ENCODE peak calls at places on chromosomes 11 and 22, in six cellular contexts. One of them, this sample, is unnamed.
A peak's percentile ranks its signal among the peaks of the same experiment; 100 is the strongest.

GRCh38 chr22:46292173-46292572 is 4.5 kb upstream of the GTSE1 start:
- DNase-seq in HepG2: no peak
- DNase-seq in GM12878: no peak
- DNase-seq in HEK293T: no peak
- DNase-seq in H1: no peak
- DNase-seq in WTC11: no peak
- DNase-seq in this sample: no peak

GRCh38 chr22:26610072-26610958 is 7.5 kb downstream of the CRYBB1 start:
- DNase-seq in HEK293T: no peak
- DNase-seq in WTC11: no peak
- DNase-seq in HepG2: no peak
- DNase-seq in H1: no peak
- DNase-seq in GM12878: peak; percentile 93
- DNase-seq in this sample: no peak

GRCh38 chr11:3077846-3078440 is 20.7 kb upstream of the CARS1 start:
- DNase-seq in HEK293T: no peak
- DNase-seq in HepG2: no peak
- DNase-seq in GM12878: no peak
- DNase-seq in H1: no peak
- DNase-seq in WTC11: no peak
- DNase-seq in this sample: no peak

GRCh38 chr22:36797988-36798670 is 18.7 kb downstream of the PVALB start:
- DNase-seq in H1: no peak
- DNase-seq in WTC11: no peak
- DNase-seq in HEK293T: no peak
- DNase-seq in GM12878: no peak
- DNase-seq in HepG2: no peak
- DNase-seq in this sample: no peak

GRCh38 chr11:70509476-70509875 is 111.1 kb downstream of the CTTN start:
- DNase-seq in H1: no peak
- DNase-seq in HepG2: no peak
- DNase-seq in GM12878: no peak
- DNase-seq in HEK293T: no peak
- DNase-seq in WTC11: no peak
- DNase-seq in this sample: no peak

GRCh38 chr11:45184640-45185039 is 38.2 kb downstream of the PRDM11 start:
- DNase-seq in HepG2: no peak
- DNase-seq in HEK293T: no peak
- DNase-seq in H1: no peak
- DNase-seq in GM12878: no peak
- DNase-seq in WTC11: no peak
- DNase-seq in this sample: no peak

GRCh38 chr11:83818349-83818748 is 532.2 kb upstream of the CCDC90B start:
- DNase-seq in HepG2: no peak
- DNase-seq in H1: no peak
- DNase-seq in GM12878: no peak
- DNase-seq in HEK293T: no peak
- DNase-seq in WTC11: no peak
- DNase-seq in this sample: no peak

GRCh38 chr11:17767301-17767885 is 32.8 kb downstream of the KCNC1 start:
- DNase-seq in H1: no peak
- DNase-seq in WTC11: no peak
- DNase-seq in HepG2: no peak
- DNase-seq in GM12878: no peak
- DNase-seq in HEK293T: no peak
- DNase-seq in this sample: no peak

GRCh38 chr22:44289429-44290171 is 23.2 kb downstream of the SHISAL1 start:
- DNase-seq in HepG2: no peak
- DNase-seq in HEK293T: no peak
- DNase-seq in H1: no peak
- DNase-seq in WTC11: no peak
- DNase-seq in GM12878: no peak
- DNase-seq in this sample: no peak

GRCh38 chr11:76385903-76386302 is 4.8 kb downstream of the GVQW3 start:
- DNase-seq in HEK293T: no peak
- DNase-seq in H1: peak; percentile 2
- DNase-seq in WTC11: no peak
- DNase-seq in HepG2: peak; percentile 78
- DNase-seq in GM12878: no peak
- DNase-seq in this sample: no peak

GRCh38 chr22:47300698-47301405 is 538.4 kb downstream of the TBC1D22A start:
- DNase-seq in HepG2: no peak
- DNase-seq in H1: no peak
- DNase-seq in GM12878: no peak
- DNase-seq in HEK293T: no peak
- DNase-seq in WTC11: no peak
- DNase-seq in this sample: no peak

GRCh38 chr22:19807161-19807913 is 46.8 kb downstream of the TBX1 start:
- DNase-seq in WTC11: peak; percentile 10
- DNase-seq in H1: no peak
- DNase-seq in GM12878: no peak
- DNase-seq in HEK293T: no peak
- DNase-seq in HepG2: no peak
- DNase-seq in this sample: no peak

GRCh38 chr11:90426442-90426841 is 203.6 kb upstream of the CHORDC1 start:
- DNase-seq in HepG2: no peak
- DNase-seq in WTC11: no peak
- DNase-seq in GM12878: no peak
- DNase-seq in H1: no peak
- DNase-seq in HEK293T: no peak
- DNase-seq in this sample: no peak

GRCh38 chr22:45742866-45743450 is 71.3 kb downstream of the ATXN10 start:
- DNase-seq in HEK293T: no peak
- DNase-seq in GM12878: no peak
- DNase-seq in H1: no peak
- DNase-seq in WTC11: no peak
- DNase-seq in HepG2: peak; percentile 96
- DNase-seq in this sample: no peak

GRCh38 chr11:119537641-119538253 is 114.8 kb upstream of the THY1 start:
- DNase-seq in HEK293T: no peak
- DNase-seq in WTC11: no peak
- DNase-seq in GM12878: no peak
- DNase-seq in H1: no peak
- DNase-seq in HepG2: no peak
- DNase-seq in this sample: no peak

GRCh38 chr11:82980292-82980691 is 78.8 kb downstream of the DDIAS start:
- DNase-seq in HEK293T: no peak
- DNase-seq in HepG2: no peak
- DNase-seq in WTC11: no peak
- DNase-seq in GM12878: no peak
- DNase-seq in H1: no peak
- DNase-seq in this sample: peak; percentile 13

GRCh38 chr22:46196268-46196667 is 45.9 kb downstream of the PPARA start:
- DNase-seq in HepG2: no peak
- DNase-seq in H1: no peak
- DNase-seq in GM12878: no peak
- DNase-seq in HEK293T: no peak
- DNase-seq in WTC11: no peak
- DNase-seq in this sample: no peak

GRCh38 chr22:46029574-46030200 is 52.7 kb upstream of the WNT7B start:
- DNase-seq in HEK293T: no peak
- DNase-seq in WTC11: peak; percentile 4
- DNase-seq in GM12878: no peak
- DNase-seq in HepG2: no peak
- DNase-seq in H1: no peak
- DNase-seq in this sample: no peak

GRCh38 chr11:121933294-121933693 is 182.7 kb downstream of the BLID start:
- DNase-seq in WTC11: peak; percentile 13
- DNase-seq in HEK293T: no peak
- DNase-seq in HepG2: no peak
- DNase-seq in GM12878: no peak
- DNase-seq in H1: no peak
- DNase-seq in this sample: no peak

GRCh38 chr11:32033491-32033890 is 57.4 kb upstream of the RCN1 start:
- DNase-seq in HepG2: no peak
- DNase-seq in H1: no peak
- DNase-seq in GM12878: no peak
- DNase-seq in HEK293T: no peak
- DNase-seq in WTC11: no peak
- DNase-seq in this sample: no peak

GRCh38 chr22:28885939-28886338 is 2.6 kb downstream of the ZNRF3 start:
- DNase-seq in H1: no peak
- DNase-seq in HepG2: peak; percentile 79
- DNase-seq in WTC11: no peak
- DNase-seq in HEK293T: no peak
- DNase-seq in GM12878: no peak
- DNase-seq in this sample: no peak

GRCh38 chr22:43922123-43922522 is 1.5 kb upstream of the PNPLA3 start:
- DNase-seq in H1: no peak
- DNase-seq in HepG2: peak; percentile 57
- DNase-seq in WTC11: peak; percentile 23
- DNase-seq in GM12878: no peak
- DNase-seq in HEK293T: no peak
- DNase-seq in this sample: no peak

GRCh38 chr22:32020117-32020516 is 22.9 kb upstream of the SLC5A1 start:
- DNase-seq in WTC11: no peak
- DNase-seq in HEK293T: no peak
- DNase-seq in H1: no peak
- DNase-seq in GM12878: no peak
- DNase-seq in HepG2: peak; percentile 5
- DNase-seq in this sample: peak; percentile 51

GRCh38 chr22:48488611-48489456 is 1338.8 kb downstream of the BRD1 start:
- DNase-seq in H1: no peak
- DNase-seq in WTC11: peak; percentile 72
- DNase-seq in GM12878: no peak
- DNase-seq in HepG2: no peak
- DNase-seq in HEK293T: no peak
- DNase-seq in this sample: no peak

GRCh38 chr22:49865156-49865555 is 11.5 kb downstream of the ZBED4 start:
- DNase-seq in H1: no peak
- DNase-seq in HepG2: no peak
- DNase-seq in WTC11: no peak
- DNase-seq in GM12878: no peak
- DNase-seq in HEK293T: no peak
- DNase-seq in this sample: no peak

GRCh38 chr22:49862408-49862776 is 8.7 kb downstream of the ZBED4 start:
- DNase-seq in HEK293T: no peak
- DNase-seq in GM12878: no peak
- DNase-seq in HepG2: no peak
- DNase-seq in WTC11: no peak
- DNase-seq in H1: no peak
- DNase-seq in this sample: no peak

GRCh38 chr22:49858827-49859226 is 5.2 kb downstream of the ZBED4 start:
- DNase-seq in HEK293T: no peak
- DNase-seq in HepG2: no peak
- DNase-seq in WTC11: no peak
- DNase-seq in GM12878: no peak
- DNase-seq in H1: no peak
- DNase-seq in this sample: no peak

GRCh38 chr22:49863936-49864335 is 10.3 kb downstream of the ZBED4 start:
- DNase-seq in GM12878: no peak
- DNase-seq in WTC11: no peak
- DNase-seq in HEK293T: no peak
- DNase-seq in H1: no peak
- DNase-seq in HepG2: no peak
- DNase-seq in this sample: no peak

GRCh38 chr22:49861642-49862407 is 8.2 kb downstream of the ZBED4 start:
- DNase-seq in HepG2: no peak
- DNase-seq in GM12878: no peak
- DNase-seq in WTC11: no peak
- DNase-seq in HEK293T: no peak
- DNase-seq in H1: no peak
- DNase-seq in this sample: no peak
- TF ChIP-seq SP1 in HepG2: no peak
- TF ChIP-seq SP1 in GM12878: no peak
- TF ChIP-seq SP1 in WTC11: no peak
- TF ChIP-seq SP1 in HEK293T: no peak
- TF ChIP-seq SP1 in H1: no peak
- TF ChIP-seq SP1 in this sample: no peak

GRCh38 chr11:6640036-6640984 is 15.3 kb downstream of the DCHS1 start:
- DNase-seq in GM12878: no peak
- DNase-seq in H1: no peak
- DNase-seq in HEK293T: no peak
- DNase-seq in WTC11: no peak
- DNase-seq in HepG2: no peak
- DNase-seq in this sample: no peak

GRCh38 chr11:6635082-6635932 is 16.1 kb upstream of the TPP1 start:
- DNase-seq in HepG2: peak; percentile 40
- DNase-seq in H1: no peak
- DNase-seq in GM12878: no peak
- DNase-seq in HEK293T: no peak
- DNase-seq in WTC11: no peak
- DNase-seq in this sample: no peak

GRCh38 chr11:6636480-6636879 is 17.3 kb upstream of the TPP1 start:
- DNase-seq in WTC11: no peak
- DNase-seq in GM12878: no peak
- DNase-seq in HepG2: no peak
- DNase-seq in H1: no peak
- DNase-seq in HEK293T: no peak
- DNase-seq in this sample: no peak

GRCh38 chr11:6638437-6638836 is 17.2 kb downstream of the DCHS1 start:
- DNase-seq in HEK293T: no peak
- DNase-seq in GM12878: no peak
- DNase-seq in HepG2: no peak
- DNase-seq in WTC11: no peak
- DNase-seq in H1: no peak
- DNase-seq in this sample: no peak

GRCh38 chr11:6637871-6638270 is 17.7 kb downstream of the DCHS1 start:
- DNase-seq in WTC11: no peak
- DNase-seq in H1: no peak
- DNase-seq in HepG2: no peak
- DNase-seq in HEK293T: no peak
- DNase-seq in GM12878: no peak
- DNase-seq in this sample: no peak
- TF ChIP-seq SP1 in WTC11: no peak
- TF ChIP-seq SP1 in H1: no peak
- TF ChIP-seq SP1 in HepG2: no peak
- TF ChIP-seq SP1 in HEK293T: no peak
- TF ChIP-seq SP1 in GM12878: no peak
- TF ChIP-seq SP1 in this sample: no peak

GRCh38 chr11:96424693-96425092 is 34.9 kb downstream of the JRKL start:
- DNase-seq in GM12878: no peak
- DNase-seq in H1: no peak
- DNase-seq in WTC11: no peak
- DNase-seq in HepG2: no peak
- DNase-seq in HEK293T: no peak
- DNase-seq in this sample: no peak
- TF ChIP-seq SP1 in GM12878: no peak
- TF ChIP-seq SP1 in H1: no peak
- TF ChIP-seq SP1 in WTC11: no peak
- TF ChIP-seq SP1 in HepG2: no peak
- TF ChIP-seq SP1 in HEK293T: no peak
- TF ChIP-seq SP1 in this sample: no peak

DNA sequence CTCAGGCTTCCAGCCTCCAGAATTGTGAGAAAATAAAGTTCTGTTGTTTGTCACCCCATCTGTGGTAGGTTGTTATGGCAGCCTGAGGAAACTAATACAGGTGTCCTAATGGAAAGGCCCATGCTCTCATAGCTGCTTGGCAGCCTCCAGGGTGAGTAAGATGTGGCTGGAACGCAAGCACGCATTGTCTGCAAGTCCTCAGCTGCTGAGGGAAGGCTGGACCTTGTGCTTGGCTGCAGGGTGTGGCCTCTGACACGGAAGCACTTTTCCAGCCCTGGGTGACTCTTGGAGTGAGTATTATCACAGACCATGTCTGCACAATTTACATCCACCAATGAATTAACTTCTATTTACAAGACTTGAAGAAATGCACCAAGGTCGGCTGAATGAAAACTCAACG is 44.4 kb upstream of the BARX2 start:
- DNase-seq in HEK293T: no peak
- DNase-seq in HepG2: peak; percentile 16
- DNase-seq in GM12878: no peak
- DNase-seq in H1: no peak
- DNase-seq in WTC11: no peak
- DNase-seq in this sample: no peak
- TF ChIP-seq SP1 in HEK293T: no peak
- TF ChIP-seq SP1 in HepG2: no peak
- TF ChIP-seq SP1 in GM12878: no peak
- TF ChIP-seq SP1 in H1: no peak
- TF ChIP-seq SP1 in WTC11: no peak
- TF ChIP-seq SP1 in this sample: no peak

This sample was measured in HCT116.